ENCODE peak calls at places on chromosomes 12 and 14, in six cellular contexts. X is NCI-H1436, N is iris pigment epithelial cell, Z is choroid plexus epithelial cell, Y is NCI-H2081, E is AG10803. G is an unnamed sample.

GRCh38 chr12:108000111-108000510 is 129.0 kb upstream of the WSCD2 start:
- DNase-seq in Z (no peak), E (no peak), Y (no peak), X (no peak), N (no peak), G (no peak)

GRCh38 chr12:27635349-27635972 is 60.8 kb upstream of the REP15 start:
- DNase-seq in X (no peak), N (peak), Y (peak), E (peak), Z (peak), G (no peak)

GRCh38 chr12:113950873-113951272 is 15.3 kb downstream of the RBM19 start:
- DNase-seq in Y (no peak), E (no peak), X (no peak), Z (no peak), N (no peak), G (no peak)

GRCh38 chr14:29459967-29460366 is 467.7 kb downstream of the PRKD1 start:
- DNase-seq in X (no peak), E (no peak), Z (no peak), N (no peak), Y (no peak), G (no peak)

GRCh38 chr12:28998662-28999120 is 150.4 kb upstream of the FAR2 start:
- DNase-seq in Z (peak), E (peak), Y (no peak), X (no peak), N (peak), G (peak)

GRCh38 chr14:61321385-61322010 is at the start of gene PRKCH:
- DNase-seq in X (peak), N (peak), E (peak), Z (peak), Y (peak), G (peak)

GRCh38 chr12:72261885-72262284 is 10.3 kb upstream of the TRHDE start:
- DNase-seq in Z (no peak), Y (no peak), X (no peak), N (no peak), E (no peak), G (no peak)

GRCh38 chr14:103735815-103736545 is 20.4 kb downstream of the ZFYVE21 start:
- DNase-seq in E (no peak), Y (no peak), N (no peak), X (no peak), Z (no peak), G (no peak)

GRCh38 chr12:112947761-112948160 is 9.5 kb downstream of the OAS3 start:
- DNase-seq in E (no peak), X (no peak), Z (no peak), Y (no peak), N (no peak), G (peak)

GRCh38 chr14:33393155-33393894 is 454.6 kb downstream of the NPAS3 start:
- DNase-seq in E (no peak), N (no peak), Z (peak), X (no peak), Y (no peak), G (no peak)